ENCODE peak calls at places on chromosomes 6 and 20, in ten cellular contexts. One of them, this sample, is unnamed. For H3K27me3, the result is how much of the 10 kb centered on the place peaks cover.

GRCh38 chr6:152534541-152534940 is 102.6 kb downstream of the SYNE1 start:
- DNase-seq in CD4-positive, alpha-beta memory T cell: no peak
- DNase-seq in AG04450: no peak
- DNase-seq in cardiac muscle cell: no peak
- DNase-seq in esophagus squamous epithelium: no peak
- DNase-seq in ovary: no peak
- DNase-seq in HL-60: no peak
- DNase-seq in right cardiac atrium: no peak
- DNase-seq in CD4-positive, CD25-positive, alpha-beta regulatory T cell: no peak
- DNase-seq in colonic mucosa: no peak
- DNase-seq in this sample: no peak

GRCh38 chr6:29081312-29081711 is 5.8 kb downstream of the OR2B3 start:
- DNase-seq in CD4-positive, CD25-positive, alpha-beta regulatory T cell: no peak
- DNase-seq in esophagus squamous epithelium: no peak
- DNase-seq in AG04450: no peak
- DNase-seq in cardiac muscle cell: no peak
- DNase-seq in colonic mucosa: no peak
- DNase-seq in HL-60: no peak
- DNase-seq in ovary: no peak
- DNase-seq in CD4-positive, alpha-beta memory T cell: no peak
- DNase-seq in right cardiac atrium: no peak
- DNase-seq in this sample: no peak

GRCh38 chr20:16732506-16733152 is 2.8 kb downstream of the SNRPB2 start:
- DNase-seq in colonic mucosa: no peak
- DNase-seq in ovary: no peak
- DNase-seq in esophagus squamous epithelium: no peak
- DNase-seq in CD4-positive, CD25-positive, alpha-beta regulatory T cell: peak
- DNase-seq in AG04450: no peak
- DNase-seq in cardiac muscle cell: no peak
- DNase-seq in right cardiac atrium: no peak
- DNase-seq in CD4-positive, alpha-beta memory T cell: peak
- DNase-seq in HL-60: peak
- DNase-seq in this sample: no peak

GRCh38 chr6:145694083-145694737 is 41.1 kb downstream of the EPM2A start:
- DNase-seq in CD4-positive, CD25-positive, alpha-beta regulatory T cell: no peak
- DNase-seq in right cardiac atrium: no peak
- DNase-seq in HL-60: no peak
- DNase-seq in CD4-positive, alpha-beta memory T cell: no peak
- DNase-seq in ovary: no peak
- DNase-seq in cardiac muscle cell: no peak
- DNase-seq in AG04450: no peak
- DNase-seq in colonic mucosa: no peak
- DNase-seq in esophagus squamous epithelium: no peak
- DNase-seq in this sample: no peak

GRCh38 chr20:48919882-48920526 is 1.5 kb upstream of the ARFGEF2 start:
- DNase-seq in CD4-positive, alpha-beta memory T cell: no peak
- DNase-seq in colonic mucosa: peak
- DNase-seq in ovary: no peak
- DNase-seq in CD4-positive, CD25-positive, alpha-beta regulatory T cell: no peak
- DNase-seq in AG04450: no peak
- DNase-seq in esophagus squamous epithelium: no peak
- DNase-seq in cardiac muscle cell: no peak
- DNase-seq in HL-60: peak
- DNase-seq in right cardiac atrium: no peak
- DNase-seq in this sample: no peak

GRCh38 chr20:41509801-41510200 is 108.4 kb downstream of the CHD6 start:
- DNase-seq in HL-60: no peak
- DNase-seq in CD4-positive, alpha-beta memory T cell: no peak
- DNase-seq in AG04450: no peak
- DNase-seq in ovary: peak
- DNase-seq in right cardiac atrium: peak
- DNase-seq in CD4-positive, CD25-positive, alpha-beta regulatory T cell: no peak
- DNase-seq in colonic mucosa: peak
- DNase-seq in esophagus squamous epithelium: no peak
- DNase-seq in cardiac muscle cell: no peak
- DNase-seq in this sample: peak

GRCh38 chr6:134436950-134437349 is 119.0 kb upstream of the SGK1 start:
- DNase-seq in esophagus squamous epithelium: no peak
- DNase-seq in colonic mucosa: no peak
- DNase-seq in right cardiac atrium: no peak
- DNase-seq in cardiac muscle cell: no peak
- DNase-seq in AG04450: no peak
- DNase-seq in HL-60: no peak
- DNase-seq in CD4-positive, CD25-positive, alpha-beta regulatory T cell: peak
- DNase-seq in CD4-positive, alpha-beta memory T cell: no peak
- DNase-seq in ovary: no peak
- DNase-seq in this sample: no peak

GRCh38 chr6:53250761-53251672 is 97.7 kb downstream of the ELOVL5 start:
- DNase-seq in HL-60: no peak
- DNase-seq in colonic mucosa: no peak
- DNase-seq in cardiac muscle cell: no peak
- DNase-seq in CD4-positive, CD25-positive, alpha-beta regulatory T cell: no peak
- DNase-seq in esophagus squamous epithelium: no peak
- DNase-seq in AG04450: no peak
- DNase-seq in CD4-positive, alpha-beta memory T cell: no peak
- DNase-seq in ovary: no peak
- DNase-seq in right cardiac atrium: no peak
- DNase-seq in this sample: no peak

GRCh38 chr20:34222208-34222607 is 19.0 kb upstream of the ASIP start:
- DNase-seq in cardiac muscle cell: no peak
- DNase-seq in colonic mucosa: no peak
- DNase-seq in AG04450: peak
- DNase-seq in right cardiac atrium: no peak
- DNase-seq in CD4-positive, alpha-beta memory T cell: no peak
- DNase-seq in CD4-positive, CD25-positive, alpha-beta regulatory T cell: peak
- DNase-seq in esophagus squamous epithelium: no peak
- DNase-seq in HL-60: peak
- DNase-seq in ovary: peak
- DNase-seq in this sample: no peak

GRCh38 chr6:39289490-39289889 is 24.7 kb downstream of the KCNK17 start:
- DNase-seq in AG04450: no peak
- DNase-seq in cardiac muscle cell: no peak
- DNase-seq in CD4-positive, CD25-positive, alpha-beta regulatory T cell: no peak
- DNase-seq in right cardiac atrium: no peak
- DNase-seq in HL-60: no peak
- DNase-seq in esophagus squamous epithelium: no peak
- DNase-seq in CD4-positive, alpha-beta memory T cell: no peak
- DNase-seq in colonic mucosa: no peak
- DNase-seq in ovary: no peak
- DNase-seq in this sample: no peak

GRCh38 chr20:29873946-29874345 is 1383.5 kb upstream of the DEFB115 start:
- DNase-seq in CD4-positive, alpha-beta memory T cell: no peak
- DNase-seq in colonic mucosa: no peak
- DNase-seq in ovary: no peak
- DNase-seq in CD4-positive, CD25-positive, alpha-beta regulatory T cell: peak
- DNase-seq in AG04450: no peak
- DNase-seq in right cardiac atrium: peak
- DNase-seq in cardiac muscle cell: peak
- DNase-seq in esophagus squamous epithelium: no peak
- DNase-seq in HL-60: peak
- DNase-seq in this sample: no peak

GRCh38 chr6:12137480-12137879 is 125.4 kb downstream of the HIVEP1 start:
- DNase-seq in HL-60: peak
- DNase-seq in cardiac muscle cell: no peak
- DNase-seq in AG04450: no peak
- DNase-seq in CD4-positive, alpha-beta memory T cell: no peak
- DNase-seq in right cardiac atrium: peak
- DNase-seq in ovary: peak
- DNase-seq in esophagus squamous epithelium: no peak
- DNase-seq in colonic mucosa: peak
- DNase-seq in CD4-positive, CD25-positive, alpha-beta regulatory T cell: no peak
- DNase-seq in this sample: no peak

GRCh38 chr6:146433881-146434741 is 109.5 kb upstream of the RAB32 start:
- DNase-seq in ovary: no peak
- DNase-seq in CD4-positive, alpha-beta memory T cell: no peak
- DNase-seq in HL-60: no peak
- DNase-seq in AG04450: no peak
- DNase-seq in CD4-positive, CD25-positive, alpha-beta regulatory T cell: no peak
- DNase-seq in cardiac muscle cell: peak
- DNase-seq in esophagus squamous epithelium: no peak
- DNase-seq in colonic mucosa: no peak
- DNase-seq in right cardiac atrium: peak
- DNase-seq in this sample: no peak

GRCh38 chr6:42566614-42567208 is 2.9 kb downstream of the UBR2 start:
- DNase-seq in cardiac muscle cell: no peak
- DNase-seq in right cardiac atrium: no peak
- DNase-seq in ovary: no peak
- DNase-seq in HL-60: no peak
- DNase-seq in CD4-positive, CD25-positive, alpha-beta regulatory T cell: no peak
- DNase-seq in esophagus squamous epithelium: no peak
- DNase-seq in CD4-positive, alpha-beta memory T cell: no peak
- DNase-seq in AG04450: no peak
- DNase-seq in colonic mucosa: no peak
- DNase-seq in this sample: no peak
- H3K4me3 ChIP-seq in cardiac muscle cell: no peak
- H3K4me3 ChIP-seq in right cardiac atrium: no peak
- H3K4me3 ChIP-seq in ovary: no peak
- H3K4me3 ChIP-seq in HL-60: no peak
- H3K4me3 ChIP-seq in CD4-positive, CD25-positive, alpha-beta regulatory T cell: peak
- H3K4me3 ChIP-seq in esophagus squamous epithelium: no peak
- H3K4me3 ChIP-seq in CD4-positive, alpha-beta memory T cell: no peak
- H3K4me3 ChIP-seq in AG04450: no peak
- H3K4me3 ChIP-seq in colonic mucosa: no peak
- H3K4me3 ChIP-seq in this sample: peak

GRCh38 chr20:18056174-18057105 is 1.3 kb downstream of the OVOL2 start:
- DNase-seq in CD4-positive, alpha-beta memory T cell: no peak
- DNase-seq in ovary: no peak
- DNase-seq in cardiac muscle cell: peak
- DNase-seq in esophagus squamous epithelium: no peak
- DNase-seq in CD4-positive, CD25-positive, alpha-beta regulatory T cell: no peak
- DNase-seq in right cardiac atrium: no peak
- DNase-seq in AG04450: no peak
- DNase-seq in colonic mucosa: peak
- DNase-seq in HL-60: peak
- DNase-seq in this sample: no peak
- H3K27me3 ChIP-seq in CD4-positive, alpha-beta memory T cell: under half
- H3K27me3 ChIP-seq in ovary: under half
- H3K27me3 ChIP-seq in cardiac muscle cell: half or more
- H3K27me3 ChIP-seq in esophagus squamous epithelium: half or more
- H3K27me3 ChIP-seq in CD4-positive, CD25-positive, alpha-beta regulatory T cell: under half
- H3K27me3 ChIP-seq in right cardiac atrium: under half
- H3K27me3 ChIP-seq in AG04450: half or more
- H3K27me3 ChIP-seq in colonic mucosa: under half
- H3K27me3 ChIP-seq in HL-60: half or more
- H3K27me3 ChIP-seq in this sample: half or more

DNA sequence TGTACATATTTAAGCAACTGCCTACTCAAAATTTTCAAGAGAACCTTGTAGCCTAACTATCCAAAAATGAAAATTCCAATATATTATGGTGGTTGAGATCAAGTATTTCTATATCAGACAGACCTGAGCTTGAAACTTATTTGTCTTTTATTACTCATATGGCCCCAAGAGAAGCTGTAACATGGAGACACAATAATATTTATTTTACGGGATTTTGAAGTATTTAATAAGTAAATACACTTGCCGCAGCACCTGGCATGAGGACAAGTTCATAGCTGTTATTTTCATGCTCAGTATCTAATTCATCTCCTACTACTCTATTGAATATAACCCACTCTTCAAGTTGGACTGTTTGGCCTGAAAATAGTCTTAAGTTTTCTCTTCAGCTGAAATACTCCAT is 28.0 kb downstream of the PTPRK start:
- DNase-seq in right cardiac atrium: no peak
- DNase-seq in cardiac muscle cell: no peak
- DNase-seq in CD4-positive, alpha-beta memory T cell: no peak
- DNase-seq in HL-60: no peak
- DNase-seq in esophagus squamous epithelium: no peak
- DNase-seq in colonic mucosa: no peak
- DNase-seq in CD4-positive, CD25-positive, alpha-beta regulatory T cell: no peak
- DNase-seq in ovary: no peak
- DNase-seq in AG04450: peak
- DNase-seq in this sample: no peak
- H3K4me3 ChIP-seq in right cardiac atrium: no peak
- H3K4me3 ChIP-seq in cardiac muscle cell: no peak
- H3K4me3 ChIP-seq in CD4-positive, alpha-beta memory T cell: no peak
- H3K4me3 ChIP-seq in HL-60: no peak
- H3K4me3 ChIP-seq in esophagus squamous epithelium: peak
- H3K4me3 ChIP-seq in colonic mucosa: no peak
- H3K4me3 ChIP-seq in CD4-positive, CD25-positive, alpha-beta regulatory T cell: no peak
- H3K4me3 ChIP-seq in ovary: no peak
- H3K4me3 ChIP-seq in AG04450: no peak
- H3K4me3 ChIP-seq in this sample: peak

GRCh38 chr20:46252352-46253091 is 55.8 kb downstream of the CDH22 start:
- DNase-seq in AG04450: no peak
- DNase-seq in CD4-positive, alpha-beta memory T cell: no peak
- DNase-seq in HL-60: no peak
- DNase-seq in cardiac muscle cell: no peak
- DNase-seq in colonic mucosa: no peak
- DNase-seq in right cardiac atrium: no peak
- DNase-seq in esophagus squamous epithelium: no peak
- DNase-seq in CD4-positive, CD25-positive, alpha-beta regulatory T cell: no peak
- DNase-seq in ovary: no peak
- DNase-seq in this sample: no peak

GRCh38 chr20:46250772-46251171 is 57.5 kb downstream of the CDH22 start:
- DNase-seq in HL-60: no peak
- DNase-seq in CD4-positive, CD25-positive, alpha-beta regulatory T cell: no peak
- DNase-seq in cardiac muscle cell: no peak
- DNase-seq in AG04450: no peak
- DNase-seq in ovary: no peak
- DNase-seq in right cardiac atrium: no peak
- DNase-seq in CD4-positive, alpha-beta memory T cell: no peak
- DNase-seq in esophagus squamous epithelium: no peak
- DNase-seq in colonic mucosa: no peak
- DNase-seq in this sample: no peak

GRCh38 chr20:46249671-46250070 is 58.6 kb downstream of the CDH22 start:
- DNase-seq in HL-60: no peak
- DNase-seq in AG04450: no peak
- DNase-seq in ovary: no peak
- DNase-seq in right cardiac atrium: no peak
- DNase-seq in CD4-positive, alpha-beta memory T cell: no peak
- DNase-seq in esophagus squamous epithelium: no peak
- DNase-seq in colonic mucosa: no peak
- DNase-seq in cardiac muscle cell: no peak
- DNase-seq in CD4-positive, CD25-positive, alpha-beta regulatory T cell: no peak
- DNase-seq in this sample: no peak

GRCh38 chr20:46253391-46253790 is 54.9 kb downstream of the CDH22 start:
- DNase-seq in ovary: no peak
- DNase-seq in CD4-positive, alpha-beta memory T cell: no peak
- DNase-seq in AG04450: no peak
- DNase-seq in colonic mucosa: peak
- DNase-seq in esophagus squamous epithelium: no peak
- DNase-seq in HL-60: no peak
- DNase-seq in cardiac muscle cell: no peak
- DNase-seq in CD4-positive, CD25-positive, alpha-beta regulatory T cell: no peak
- DNase-seq in right cardiac atrium: no peak
- DNase-seq in this sample: no peak

DNA sequence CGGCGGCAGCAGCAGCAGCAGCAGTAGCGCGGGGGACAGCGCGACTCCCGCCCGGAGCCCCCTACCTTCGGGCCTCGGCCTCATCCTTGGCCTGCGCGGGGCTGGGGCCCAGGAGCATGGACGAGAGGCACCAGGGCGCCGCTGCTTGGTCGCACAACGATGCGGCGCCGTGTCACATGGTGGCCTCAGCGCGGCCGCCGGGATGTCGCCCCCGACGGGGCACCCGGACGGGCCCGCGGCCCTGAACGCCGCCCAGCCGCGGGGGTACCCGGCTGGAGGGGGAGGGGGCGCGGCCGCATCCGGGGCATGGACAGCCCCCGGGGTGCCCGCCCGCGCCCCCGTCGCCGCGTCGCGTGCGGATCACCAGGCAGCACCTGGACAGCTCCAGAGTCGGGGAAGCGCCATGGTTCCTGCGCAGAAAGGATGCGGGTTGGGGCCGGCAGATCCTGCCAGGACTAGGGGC is 57.1 kb downstream of the CDH22 start:
- DNase-seq in CD4-positive, CD25-positive, alpha-beta regulatory T cell: no peak
- DNase-seq in right cardiac atrium: no peak
- DNase-seq in esophagus squamous epithelium: no peak
- DNase-seq in HL-60: no peak
- DNase-seq in AG04450: no peak
- DNase-seq in cardiac muscle cell: peak
- DNase-seq in colonic mucosa: no peak
- DNase-seq in ovary: no peak
- DNase-seq in CD4-positive, alpha-beta memory T cell: no peak
- DNase-seq in this sample: no peak
- H3K27me3 ChIP-seq in CD4-positive, CD25-positive, alpha-beta regulatory T cell: under half
- H3K27me3 ChIP-seq in right cardiac atrium: under half
- H3K27me3 ChIP-seq in esophagus squamous epithelium: half or more
- H3K27me3 ChIP-seq in HL-60: under half
- H3K27me3 ChIP-seq in AG04450: under half
- H3K27me3 ChIP-seq in cardiac muscle cell: half or more
- H3K27me3 ChIP-seq in colonic mucosa: under half
- H3K27me3 ChIP-seq in ovary: under half
- H3K27me3 ChIP-seq in CD4-positive, alpha-beta memory T cell: half or more
- H3K27me3 ChIP-seq in this sample: half or more

This sample was measured in heart right ventricle.